ENCODE peak calls at places on chromosomes 13 and 19, in nine cellular contexts. I is K562, N is transverse colon, G is sigmoid colon, L is ovary, E is stomach, J is suprapubic skin, S is A549, Y is H1. Z is an unnamed sample. For H3K4me1, the result is how much of the 10 kb centered on the place peaks cover.

GRCh38 chr19:49438261-49438660 is 3.1 kb downstream of the SLC17A7 start:
- DNase-seq in I (no peak), N (no peak), G (no peak), L (no peak), E (no peak), J (no peak), S (no peak), Y (no peak), Z (no peak)

GRCh38 chr19:18807861-18808331 is 16.8 kb upstream of the COMP start:
- DNase-seq in I (no peak), N (no peak), G (no peak), L (no peak), E (no peak), J (peak), S (no peak), Y (no peak), Z (no peak)

GRCh38 chr19:40219721-40220276 is 1.6 kb upstream of the TTC9B start:
- DNase-seq in I (no peak), N (no peak), G (no peak), L (no peak), E (no peak), J (no peak), S (peak), Y (no peak), Z (no peak)

GRCh38 chr13:97004096-97004876 is 10.0 kb upstream of the OXGR1 start:
- DNase-seq in I (no peak), N (no peak), G (no peak), L (no peak), E (no peak), J (no peak), S (no peak), Y (no peak), Z (no peak)

GRCh38 chr13:28409648-28410047 is 85.3 kb downstream of the FLT1 start:
- DNase-seq in I (no peak), N (no peak), G (no peak), L (no peak), E (no peak), J (no peak), S (no peak), Y (no peak), Z (no peak)

GRCh38 chr19:49592486-49593232 is 1.7 kb downstream of the PRR12 start:
- DNase-seq in I (no peak), N (no peak), G (peak), L (no peak), E (no peak), J (no peak), S (peak), Y (no peak), Z (no peak)

GRCh38 chr13:23292596-23292995 is 111.8 kb downstream of the SGCG start:
- DNase-seq in I (no peak), N (no peak), G (no peak), L (no peak), E (no peak), J (no peak), S (no peak), Y (no peak), Z (no peak)

GRCh38 chr13:20441879-20442278 is 83.8 kb downstream of the CRYL1 start:
- DNase-seq in I (no peak), N (no peak), G (no peak), L (no peak), E (no peak), J (no peak), S (no peak), Y (no peak), Z (no peak)

GRCh38 chr13:113469582-113469981 is 16.3 kb upstream of the ADPRHL1 start:
- DNase-seq in I (no peak), N (no peak), G (no peak), L (no peak), E (no peak), J (no peak), S (no peak), Y (no peak), Z (no peak)

GRCh38 chr13:95128045-95128643 is 173.1 kb downstream of the ABCC4 start:
- DNase-seq in I (no peak), N (no peak), G (no peak), L (no peak), E (peak), J (no peak), S (peak), Y (no peak), Z (no peak)

GRCh38 chr19:58429745-58430144 is 10.2 kb downstream of the ZNF132 start:
- DNase-seq in I (no peak), N (no peak), G (no peak), L (no peak), E (no peak), J (no peak), S (no peak), Y (no peak), Z (no peak)

GRCh38 chr19:11031421-11032070 is 57.7 kb upstream of the LDLR start:
- DNase-seq in I (no peak), N (no peak), G (no peak), L (no peak), E (no peak), J (no peak), S (no peak), Y (no peak), Z (no peak)

GRCh38 chr13:99085139-99085845 is 107.4 kb upstream of the DOCK9 start:
- DNase-seq in I (peak), N (no peak), G (peak), L (peak), E (no peak), J (no peak), S (no peak), Y (peak), Z (peak)

GRCh38 chr13:110372676-110373075 is 65.6 kb downstream of the COL4A2 start:
- DNase-seq in I (no peak), N (no peak), G (no peak), L (no peak), E (no peak), J (no peak), S (no peak), Y (no peak), Z (no peak)

GRCh38 chr19:13906525-13906904 is 514 bp downstream of the CC2D1A start:
- DNase-seq in I (no peak), N (peak), G (no peak), L (no peak), E (peak), J (no peak), S (no peak), Y (no peak), Z (no peak)

GRCh38 chr13:51370116-51370515 is 30.6 kb downstream of the SERPINE3 start:
- DNase-seq in I (no peak), N (no peak), G (no peak), L (no peak), E (no peak), J (no peak), S (no peak), Y (no peak), Z (no peak)

GRCh38 chr19:3231288-3231687 is 6.8 kb downstream of the CELF5 start:
- DNase-seq in I (no peak), N (no peak), G (no peak), L (no peak), E (no peak), J (no peak), S (no peak), Y (no peak), Z (no peak)

GRCh38 chr13:33927315-33927714 is 109.4 kb downstream of the RFC3 start:
- DNase-seq in I (no peak), N (no peak), G (peak), L (no peak), E (no peak), J (no peak), S (no peak), Y (no peak), Z (no peak)

GRCh38 chr13:28379371-28380083 is 115.4 kb downstream of the FLT1 start:
- DNase-seq in I (no peak), N (no peak), G (peak), L (no peak), E (no peak), J (no peak), S (no peak), Y (no peak), Z (no peak)

GRCh38 chr13:99686944-99687382 is 185.7 kb downstream of the TM9SF2 start:
- DNase-seq in I (no peak), N (peak), G (no peak), L (no peak), E (no peak), J (no peak), S (no peak), Y (peak), Z (no peak)

GRCh38 chr19:11833541-11833940 is 15.0 kb upstream of the ZNF439 start:
- DNase-seq in I (no peak), N (no peak), G (no peak), L (no peak), E (no peak), J (no peak), S (no peak), Y (no peak), Z (no peak)

GRCh38 chr19:19460258-19460731 is 54.8 kb downstream of the GATAD2A start:
- DNase-seq in I (no peak), N (no peak), G (no peak), L (no peak), E (no peak), J (no peak), S (no peak), Y (no peak), Z (no peak)

GRCh38 chr19:29714371-29714952 is 599 bp downstream of the C19orf12 start:
- DNase-seq in I (peak), N (no peak), G (no peak), L (no peak), E (no peak), J (no peak), S (peak), Y (no peak), Z (no peak)

GRCh38 chr13:41605319-41606285 is 148.3 kb downstream of the RGCC start:
- DNase-seq in I (no peak), N (no peak), G (no peak), L (no peak), E (no peak), J (no peak), S (no peak), Y (no peak), Z (no peak)

GRCh38 chr19:6654347-6655310 is 15.3 kb downstream of the TNFSF14 start:
- DNase-seq in I (no peak), N (peak), G (no peak), L (no peak), E (no peak), J (no peak), S (no peak), Y (no peak), Z (no peak)

DNA sequence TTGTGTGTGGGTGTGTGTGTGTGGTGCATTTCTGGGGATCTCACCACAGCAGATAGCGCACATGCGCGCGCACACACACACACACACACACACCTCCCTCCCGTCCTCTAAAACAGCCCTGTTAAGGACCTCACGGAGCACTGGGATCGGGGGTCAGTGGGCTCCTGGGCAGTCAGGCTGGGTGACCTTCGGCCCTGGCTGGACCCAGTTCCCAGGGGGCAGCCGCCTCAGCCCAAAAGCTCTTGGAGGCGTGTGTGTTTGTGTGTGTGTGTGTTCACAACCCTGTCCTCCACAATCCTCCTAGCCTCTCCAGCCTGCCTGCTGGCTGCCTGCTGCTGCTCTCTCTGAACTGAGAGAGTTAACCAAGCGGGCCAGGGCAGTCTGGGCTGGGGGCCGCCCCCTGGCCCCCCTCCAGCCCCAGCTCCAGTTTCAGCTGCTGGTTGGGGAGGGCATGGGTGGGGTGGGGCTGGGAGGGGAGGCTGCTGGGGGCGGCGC is 272 bp upstream of the FXYD1 start:
- DNase-seq in I (no peak), N (no peak), G (peak), L (peak), E (no peak), J (no peak), S (no peak), Y (no peak), Z (peak)
- H3K4me1 ChIP-seq in I (half or more), N (under half), G (half or more), L (under half), E (half or more), J (half or more), S (under half), Y (under half), Z (under half)

DNA sequence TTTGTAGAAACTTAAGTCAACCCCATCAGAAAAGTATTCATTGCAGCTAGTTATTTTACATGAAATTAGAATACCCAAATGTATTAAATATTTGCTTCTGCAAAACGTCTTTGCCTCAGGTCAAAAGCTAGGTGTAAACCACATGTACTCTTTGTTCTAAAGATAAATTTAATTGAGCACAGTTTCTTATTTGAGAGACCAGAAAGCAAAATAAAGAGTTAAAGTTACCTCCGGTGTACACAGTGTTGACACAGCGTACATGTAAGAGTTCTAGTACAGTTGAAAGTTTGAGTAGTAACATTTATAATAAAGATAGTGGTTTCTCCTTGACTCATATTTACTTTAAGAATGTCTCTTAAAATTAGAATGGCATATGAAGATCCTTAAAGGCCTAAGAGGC is 2.8 kb downstream of the LRCH1 start:
- DNase-seq in I (no peak), N (no peak), G (no peak), L (no peak), E (no peak), J (no peak), S (no peak), Y (no peak), Z (no peak)
- TF ChIP-seq EP300 in I (no peak), N (no peak), G (no peak), L (no peak), E (no peak), J (no peak), S (no peak), Y (no peak), Z (no peak)

DNA sequence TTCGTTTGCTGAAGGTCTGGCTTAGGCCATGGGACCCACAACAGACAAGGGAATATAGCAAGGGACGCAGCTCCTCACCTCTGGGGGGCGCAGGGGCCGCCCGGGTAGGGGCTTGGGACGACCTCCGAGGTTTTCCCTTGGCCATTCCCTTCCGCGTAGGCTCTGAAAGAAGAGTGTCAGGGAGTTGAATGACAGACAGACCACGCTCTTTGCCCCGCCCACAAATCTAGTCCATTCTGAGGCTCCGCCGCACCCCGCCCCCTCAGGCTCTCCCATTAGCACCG is 11.4 kb upstream of the ZNF414 start:
- DNase-seq in I (no peak), N (no peak), G (no peak), L (no peak), E (no peak), J (no peak), S (no peak), Y (peak), Z (no peak)
- TF ChIP-seq POLR2A in I (peak), N (peak), G (peak), L (no peak), E (no peak), J (no peak), S (peak), Y (peak), Z (peak)

GRCh38 chr19:1837222-1837565 is 11.1 kb downstream of the REXO1 start:
- DNase-seq in I (no peak), N (no peak), G (no peak), L (no peak), E (no peak), J (no peak), S (no peak), Y (no peak), Z (no peak)
- H3K4me1 ChIP-seq in I (half or more), N (under half), G (under half), L (under half), E (half or more), J (half or more), S (under half), Y (under half), Z (under half)

DNA sequence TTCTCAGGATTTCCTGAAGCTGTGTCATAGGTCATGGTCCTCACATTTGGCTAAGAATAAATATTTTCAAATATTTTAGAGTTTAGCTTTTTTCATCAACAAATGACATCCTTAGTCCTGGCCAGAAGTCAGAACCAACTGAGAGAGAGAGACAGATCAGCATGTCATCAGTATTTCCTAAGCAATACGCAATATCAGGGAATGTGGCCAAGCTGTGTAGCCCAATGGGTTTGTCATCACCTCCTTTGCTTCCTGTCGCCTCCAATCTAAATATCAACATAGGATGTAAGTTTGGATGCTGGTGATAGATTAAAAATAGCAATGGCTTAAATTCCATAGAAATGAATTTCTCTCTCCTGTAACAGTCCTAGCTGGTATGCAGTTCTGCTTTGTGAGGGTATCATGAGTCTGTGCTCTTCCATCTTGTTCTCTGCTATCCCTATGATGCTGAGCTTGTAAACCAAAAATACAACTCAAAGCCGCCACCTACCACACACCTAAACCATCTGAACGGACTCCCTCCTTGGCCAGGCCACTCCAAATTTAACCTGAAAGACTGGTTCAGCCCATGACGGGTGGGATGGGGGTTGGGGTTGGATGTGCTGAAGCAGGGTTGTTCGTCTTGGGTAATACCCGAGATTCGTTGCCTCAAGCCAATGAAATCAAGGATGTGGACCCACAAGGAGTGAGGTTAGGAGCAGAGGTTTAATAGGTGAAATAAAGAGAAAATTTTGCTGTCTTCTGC is 10.0 kb upstream of the IGSF23 start:
- DNase-seq in I (no peak), N (no peak), G (no peak), L (no peak), E (no peak), J (no peak), S (no peak), Y (no peak), Z (no peak)
- TF ChIP-seq EP300 in I (no peak), N (no peak), G (no peak), L (no peak), E (no peak), J (no peak), S (no peak), Y (no peak), Z (no peak)

GRCh38 chr13:73809561-73809960 is 324.6 kb downstream of the KLF12 start:
- DNase-seq in I (no peak), N (no peak), G (no peak), L (no peak), E (no peak), J (no peak), S (no peak), Y (no peak), Z (no peak)

GRCh38 chr13:73800011-73800410 is 334.2 kb downstream of the KLF12 start:
- DNase-seq in I (no peak), N (no peak), G (no peak), L (no peak), E (no peak), J (no peak), S (no peak), Y (no peak), Z (no peak)

DNA sequence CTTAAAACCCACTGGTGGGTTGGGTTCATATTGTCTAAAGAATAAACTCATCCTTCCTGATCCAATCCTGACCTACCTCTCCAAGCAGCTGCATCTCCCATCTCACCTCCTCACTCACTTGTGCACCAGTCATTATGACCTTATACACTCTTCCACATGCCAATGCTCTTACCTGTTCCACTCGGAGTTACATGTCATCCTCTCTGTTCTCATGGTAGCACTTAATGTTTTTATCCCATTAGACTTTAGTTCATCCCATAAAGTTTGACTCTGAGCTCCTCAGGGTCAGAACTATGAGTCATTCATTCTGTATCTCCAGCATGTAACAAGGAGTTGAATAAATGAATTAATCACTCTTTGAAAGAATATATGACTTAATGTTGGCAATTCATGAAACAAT is 330.2 kb downstream of the KLF12 start:
- DNase-seq in I (no peak), N (no peak), G (no peak), L (no peak), E (no peak), J (no peak), S (no peak), Y (no peak), Z (no peak)
- TF ChIP-seq POLR2A in I (no peak), N (no peak), G (no peak), L (no peak), E (no peak), J (no peak), S (no peak), Y (no peak), Z (no peak)

Z was measured in tibial nerve.